ENCODE peak calls at places on chromosomes 5 and 9, in ten cellular contexts. U is T-helper 1 cell; C is progenitor cell of endocrine pancreas; V is KBM-7; D is AG04450; J is stimulated activated CD8-positive, alpha-beta memory T cell treated with anti-CD3 and anti-CD28 coated beads, Interleukin-7, amount 100 ng/mL, for 24 hours; F is fibroblast of the aortic adventitia; P is amniotic stem cell; O is Ammon's horn; Y is EL. H is an unnamed sample.

GRCh38 chr5:143170104-143170503 is 233.4 kb downstream of the NR3C1 start:
- DNase-seq in P (no peak), U (no peak), V (no peak), Y (no peak), D (no peak), F (no peak), C (no peak), J (no peak), O (no peak), H (no peak)

GRCh38 chr9:16252631-16253030 is 617.8 kb downstream of the BNC2 start:
- DNase-seq in F (peak; percentile 40), U (no peak), J (no peak), Y (no peak), V (no peak), O (no peak), D (no peak), P (no peak), C (no peak), H (no peak)

GRCh38 chr5:8517461-8517860 is 648.5 kb downstream of the MTRR start:
- DNase-seq in O (no peak), C (no peak), D (no peak), F (peak; percentile 4), Y (peak; percentile 23), P (no peak), J (no peak), V (peak; percentile 86), U (no peak), H (no peak)

GRCh38 chr5:111697881-111698757 is 58.9 kb downstream of the NREP start:
- DNase-seq in P (no peak), J (no peak), V (no peak), D (no peak), Y (peak; percentile 43), C (no peak), U (no peak), O (peak; percentile 39), F (peak; percentile 63), H (no peak)

GRCh38 chr9:26551451-26551850 is 341.2 kb downstream of the CAAP1 start:
- DNase-seq in Y (no peak), C (no peak), V (no peak), P (no peak), O (peak; percentile 14), J (no peak), U (no peak), F (no peak), D (no peak), H (no peak)

GRCh38 chr5:76169536-76169935 is 86.4 kb downstream of the SV2C start:
- DNase-seq in V (no peak), Y (no peak), D (no peak), U (no peak), P (no peak), F (no peak), C (no peak), O (no peak), J (no peak), H (no peak)

GRCh38 chr5:137400571-137400970 is 98.6 kb downstream of the SPOCK1 start:
- DNase-seq in P (no peak), C (no peak), O (no peak), J (no peak), Y (no peak), F (no peak), D (no peak), U (no peak), V (no peak), H (no peak)

GRCh38 chr5:59814563-59814872 is 79.0 kb downstream of the PDE4D start:
- DNase-seq in D (no peak), J (no peak), F (no peak), Y (no peak), C (no peak), V (no peak), P (no peak), U (no peak), O (no peak), H (no peak)

GRCh38 chr9:33044677-33045282 is 19.7 kb downstream of the DNAJA1 start:
- DNase-seq in Y (peak; percentile 33), C (no peak), V (no peak), J (no peak), P (no peak), F (no peak), U (no peak), O (peak; percentile 36), D (no peak), H (no peak)

GRCh38 chr5:39561421-39561820 is 136.6 kb upstream of the DAB2 start:
- DNase-seq in D (no peak), O (no peak), P (no peak), F (no peak), V (no peak), Y (no peak), U (no peak), C (no peak), J (no peak), H (no peak)

GRCh38 chr5:72238712-72239445 is 81.2 kb downstream of the MRPS27 start:
- DNase-seq in F (no peak), J (no peak), D (no peak), V (no peak), O (no peak), U (no peak), P (no peak), Y (no peak), C (no peak), H (no peak)

GRCh38 chr5:147966829-147967228 is 60.5 kb upstream of the C5orf46 start:
- DNase-seq in J (no peak), F (no peak), O (no peak), V (no peak), D (no peak), C (no peak), P (no peak), U (no peak), Y (no peak), H (no peak)

GRCh38 chr5:69288668-69289067 is 43.9 kb downstream of the CCDC125 start:
- DNase-seq in D (no peak), Y (no peak), V (no peak), U (no peak), O (no peak), C (no peak), P (no peak), J (no peak), F (no peak), H (no peak)

GRCh38 chr5:66744040-66744439 is 147.8 kb downstream of the MAST4 start:
- DNase-seq in Y (no peak), P (no peak), O (no peak), V (no peak), J (no peak), C (no peak), D (no peak), F (peak; percentile 93), U (no peak), H (no peak)

GRCh38 chr9:137355445-137356365 is 53.6 kb upstream of the NRARP start:
- DNase-seq in U (no peak), D (no peak), O (no peak), F (no peak), V (no peak), C (no peak), Y (no peak), J (no peak), P (no peak), H (no peak)

GRCh38 chr5:177528631-177529030 is 11.9 kb upstream of the DDX41 start:
- DNase-seq in P (no peak), U (no peak), J (no peak), Y (no peak), O (no peak), C (no peak), F (no peak), V (no peak), D (no peak), H (no peak)

GRCh38 chr5:83745821-83746220 is 25.2 kb upstream of the HAPLN1 start:
- DNase-seq in D (no peak), F (no peak), P (no peak), O (no peak), U (no peak), J (no peak), V (no peak), C (no peak), Y (peak; percentile 11), H (no peak)

GRCh38 chr5:52692039-52692438 is 95.7 kb upstream of the ITGA1 start:
- DNase-seq in P (no peak), J (no peak), O (no peak), Y (peak; percentile 83), V (no peak), U (no peak), C (no peak), D (peak; percentile 34), F (peak; percentile 10), H (no peak)

GRCh38 chr5:155895484-155895883 is 431.5 kb upstream of the SGCD start:
- DNase-seq in U (no peak), C (no peak), P (no peak), D (no peak), O (no peak), J (no peak), V (no peak), Y (no peak), F (no peak), H (no peak)

GRCh38 chr5:17089690-17090089 is 127.7 kb upstream of the BASP1 start:
- DNase-seq in C (no peak), O (no peak), U (no peak), F (peak; percentile 57), P (peak; percentile 55), V (no peak), D (no peak), Y (peak; percentile 83), J (no peak), H (no peak)

GRCh38 chr9:12718482-12719026 is 25.4 kb downstream of the TYRP1 start:
- DNase-seq in U (no peak), J (no peak), C (no peak), F (no peak), O (peak; percentile 54), P (no peak), D (no peak), V (peak; percentile 5), Y (peak; percentile 61), H (no peak)

GRCh38 chr5:93572773-93573626 is 8.0 kb downstream of the NR2F1-AS1 start:
- DNase-seq in J (no peak), C (no peak), Y (no peak), V (peak; percentile 69), U (no peak), P (no peak), F (peak; percentile 44), D (no peak), O (no peak), H (no peak)

GRCh38 chr5:80231243-80231642 is 24.6 kb downstream of the SERINC5 start:
- DNase-seq in C (no peak), Y (peak; percentile 85), P (no peak), D (no peak), F (peak; percentile 53), V (no peak), U (no peak), J (no peak), O (no peak), H (no peak)

GRCh38 chr5:36985387-36985786 is 108.8 kb downstream of the NIPBL start:
- DNase-seq in Y (peak; percentile 3), P (no peak), U (no peak), D (no peak), J (no peak), O (no peak), C (no peak), F (no peak), V (no peak), H (no peak)

GRCh38 chr5:121199238-121199999 is 652.3 kb upstream of the FTMT start:
- DNase-seq in J (no peak), D (peak; percentile 66), V (no peak), U (no peak), O (peak; percentile 39), P (no peak), F (peak; percentile 77), C (no peak), Y (peak; percentile 57), H (no peak)

GRCh38 chr9:135069556-135070197 is 17.8 kb upstream of the OLFM1 start:
- DNase-seq in Y (no peak), J (no peak), P (no peak), O (no peak), U (peak; percentile 4), D (no peak), V (no peak), F (no peak), C (no peak), H (no peak)

GRCh38 chr9:71680189-71680983 is 87.9 kb downstream of the CEMIP2 start:
- DNase-seq in F (peak; percentile 59), J (no peak), U (no peak), V (no peak), Y (peak; percentile 91), C (no peak), P (peak; percentile 7), O (no peak), D (no peak), H (no peak)

GRCh38 chr5:125575561-125576504 is 829.4 kb upstream of the ZNF608 start:
- DNase-seq in C (no peak), D (no peak), U (no peak), J (no peak), F (no peak), P (no peak), V (no peak), O (peak; percentile 84), Y (peak; percentile 12), H (no peak)